ENCODE peak calls at places on chromosomes 6 and 20, in six cellular contexts. G is natural killer cell, S is fibroblast of mammary gland, X is GM10248, K is fibroblast of lung, A is AG09319. O is an unnamed sample.

GRCh38 chr20:50055524-50056083 is 57.3 kb downstream of the UBE2V1 start:
- DNase-seq in K (no peak), A (no peak), S (no peak), G (no peak), X (no peak), O (no peak)

GRCh38 chr20:34037121-34037520 is 43.4 kb downstream of the RALY start:
- DNase-seq in K (no peak), S (no peak), G (peak; percentile 24), X (no peak), A (no peak), O (peak; percentile 13)

GRCh38 chr20:25543068-25543467 is 42.3 kb downstream of the NINL start:
- DNase-seq in X (no peak), A (no peak), G (no peak), S (peak; percentile 74), K (peak; percentile 61), O (peak; percentile 45)

GRCh38 chr6:38477680-38478260 is 162.0 kb downstream of the BTBD9 start:
- DNase-seq in X (no peak), S (no peak), G (no peak), K (no peak), A (no peak), O (no peak)

GRCh38 chr20:41138527-41139226 is 1.3 kb downstream of the PLCG1 start:
- DNase-seq in X (no peak), K (no peak), S (no peak), A (no peak), G (peak; percentile 39), O (peak; percentile 26)

GRCh38 chr6:167764713-167765479 is 61.8 kb upstream of the AFDN start:
- DNase-seq in G (no peak), K (no peak), X (no peak), S (no peak), A (no peak), O (no peak)

GRCh38 chr20:41601742-41602141 is 16.4 kb downstream of the CHD6 start:
- DNase-seq in X (no peak), G (no peak), S (no peak), A (no peak), K (no peak), O (no peak)

GRCh38 chr6:19210849-19211590 is 626.1 kb upstream of the ID4 start:
- DNase-seq in A (no peak), X (peak; percentile 12), S (no peak), K (no peak), G (no peak), O (no peak)

GRCh38 chr6:110037726-110038295 is 59.7 kb downstream of the GPR6 start:
- DNase-seq in K (no peak), A (no peak), S (peak; percentile 9), G (no peak), X (no peak), O (no peak)

GRCh38 chr6:21593412-21593926 is at the start of gene SOX4:
- DNase-seq in X (peak; percentile 85), K (peak; percentile 98), S (peak; percentile 93), A (peak; percentile 95), G (peak; percentile 62), O (peak; percentile 98)

GRCh38 chr6:72286911-72287311 is 335.0 kb upstream of the KCNQ5 start:
- DNase-seq in S (peak; percentile 20), G (no peak), A (peak; percentile 4), X (no peak), K (peak; percentile 62), O (peak; percentile 72)

GRCh38 chr6:136582702-136583471 is 32.7 kb upstream of the MAP7 start:
- DNase-seq in G (no peak), X (no peak), A (peak; percentile 84), K (peak; percentile 96), S (peak; percentile 93), O (peak; percentile 95)

GRCh38 chr20:44501448-44501847 is 20.4 kb downstream of the SERINC3 start:
- DNase-seq in X (no peak), S (peak; percentile 95), K (no peak), A (no peak), G (no peak), O (peak; percentile 94)

GRCh38 chr6:35922139-35922554 is 1.2 kb upstream of the SRPK1 start:
- DNase-seq in A (no peak), K (no peak), X (no peak), S (no peak), G (no peak), O (no peak)

GRCh38 chr6:24064106-24064505 is 61.9 kb upstream of the NRSN1 start:
- DNase-seq in A (no peak), K (no peak), S (peak; percentile 50), X (no peak), G (no peak), O (no peak)

GRCh38 chr6:127518212-127518709 is 874 bp downstream of the MTCL3 start:
- DNase-seq in A (no peak), K (no peak), S (no peak), G (no peak), X (no peak), O (no peak)

GRCh38 chr6:127519469-127519785 is 292 bp upstream of the MTCL3 start:
- DNase-seq in A (no peak), G (no peak), S (no peak), X (no peak), K (no peak), O (no peak)

GRCh38 chr6:127520061-127520460 is 926 bp upstream of the MTCL3 start:
- DNase-seq in S (peak; percentile 33), X (no peak), K (peak; percentile 50), A (no peak), G (no peak), O (peak; percentile 44)

GRCh38 chr6:127518710-127519468 is at the start of gene MTCL3:
- DNase-seq in K (peak; percentile 68), G (no peak), A (no peak), S (peak; percentile 75), X (no peak), O (peak; percentile 58)

GRCh38 chr6:127522714-127523113 is 3.6 kb upstream of the MTCL3 start:
- DNase-seq in A (no peak), K (no peak), G (no peak), S (no peak), X (no peak), O (no peak)
- TF ChIP-seq CTCF in A (no peak), K (no peak), G (no peak), S (no peak), X (no peak), O (no peak)

GRCh38 chr6:166456360-166457156 is 73.8 kb upstream of the MPC1 start:
- DNase-seq in S (peak; percentile 18), A (no peak), K (peak; percentile 8), G (no peak), X (no peak), O (peak; percentile 47)
- TF ChIP-seq CTCF in S (peak; percentile 16), A (peak; percentile 10), K (peak; percentile 26), G (no peak), X (peak; percentile 33), O (peak; percentile 22)

GRCh38 chr20:58880994-58881752 is 28.7 kb downstream of the GNAS start:
- DNase-seq in G (no peak), S (no peak), K (no peak), A (no peak), X (no peak), O (no peak)
- TF ChIP-seq CTCF in G (no peak), S (peak; percentile 21), K (peak; percentile 30), A (no peak), X (no peak), O (peak; percentile 25)

DNA sequence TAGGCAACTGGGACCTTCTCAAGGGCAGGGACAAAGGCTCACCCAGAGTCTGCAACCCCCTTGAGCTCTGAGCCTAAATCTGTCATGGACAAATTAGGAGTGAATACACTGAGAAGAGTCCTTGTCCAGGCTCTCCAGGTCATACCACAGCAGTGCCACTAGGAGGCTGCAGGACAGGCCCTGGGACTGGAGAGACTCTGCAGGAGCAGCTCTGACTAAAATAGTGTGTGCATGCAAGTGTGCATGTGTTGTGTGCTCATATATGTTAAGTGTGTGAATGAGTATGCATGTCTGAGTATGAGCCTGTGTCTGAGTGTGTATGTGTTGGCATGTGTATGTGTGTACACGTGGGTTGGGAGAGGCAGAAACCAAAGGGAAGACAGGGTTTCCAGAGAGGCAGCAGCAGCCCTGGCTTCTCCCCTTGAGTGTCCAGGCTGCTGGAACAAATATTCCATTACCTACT is 27.1 kb downstream of the MRPL14 start:
- DNase-seq in X (no peak), S (peak; percentile 31), K (peak; percentile 28), G (no peak), A (no peak), O (peak; percentile 49)
- TF ChIP-seq CTCF in X (peak; percentile 27), S (peak; percentile 63), K (peak; percentile 64), G (no peak), A (peak; percentile 54), O (peak; percentile 76)

GRCh38 chr6:131250121-131250520 is 114.9 kb downstream of the AKAP7 start:
- DNase-seq in G (no peak), K (peak; percentile 62), X (no peak), S (peak; percentile 52), A (no peak), O (peak; percentile 63)
- TF ChIP-seq CTCF in G (no peak), K (peak; percentile 7), X (no peak), S (no peak), A (no peak), O (no peak)